ENCODE peak calls at places on chromosomes 5 and 9, in nine cellular contexts. R is uterus, H is Calu3, L is brain microvascular endothelial cell, W is IMR-90, N is heart right ventricle, D is astrocyte, Q is Panc1, Y is OCI-LY7. E is an unnamed sample.

GRCh38 chr9:114594136-114594535 is 6.6 kb downstream of the ATP6V1G1 start:
- DNase-seq in Y (no peak), L (no peak), W (no peak), H (no peak), R (no peak), N (no peak), D (no peak), Q (no peak), E (no peak)

GRCh38 chr5:113505181-113505580 is 8.3 kb upstream of the YTHDC2 start:
- DNase-seq in Y (no peak), H (no peak), D (peak), R (no peak), L (peak), N (no peak), Q (no peak), W (peak), E (no peak)

GRCh38 chr5:123487298-123487697 is 24.7 kb upstream of the CSNK1G3 start:
- DNase-seq in R (no peak), Y (no peak), Q (no peak), H (no peak), D (peak), W (peak), L (peak), N (no peak), E (no peak)

GRCh38 chr5:110751902-110752762 is 13.3 kb downstream of the SLC25A46 start:
- DNase-seq in W (peak), L (no peak), Y (no peak), Q (no peak), R (no peak), N (no peak), D (peak), H (no peak), E (no peak)

GRCh38 chr5:80989883-80990282 is 29.7 kb downstream of the RASGRF2 start:
- DNase-seq in H (no peak), Q (no peak), W (no peak), D (no peak), R (no peak), L (no peak), N (no peak), Y (no peak), E (no peak)

GRCh38 chr9:116944714-116945534 is 257.8 kb downstream of the TRIM32 start:
- DNase-seq in H (no peak), D (no peak), N (no peak), Y (no peak), R (no peak), Q (no peak), L (no peak), W (peak), E (no peak)

GRCh38 chr9:128503870-128504269 is 649 bp upstream of the GLE1 start:
- DNase-seq in D (peak), Q (no peak), H (peak), R (peak), L (peak), W (no peak), Y (no peak), N (peak), E (peak)

GRCh38 chr5:149439899-149440655 is 61.0 kb upstream of the IL17B start:
- DNase-seq in Y (no peak), W (peak), H (peak), N (no peak), R (peak), D (peak), Q (no peak), L (no peak), E (no peak)

GRCh38 chr9:127163409-127163808 is 41.0 kb upstream of the ANGPTL2 start:
- DNase-seq in R (peak), L (peak), Q (no peak), N (no peak), D (peak), W (peak), Y (peak), H (no peak), E (peak)

GRCh38 chr9:137083418-137084004 is 3.3 kb upstream of the MAN1B1 start:
- DNase-seq in R (peak), D (peak), W (peak), N (no peak), L (peak), Q (peak), H (peak), Y (no peak), E (peak)

GRCh38 chr9:131977074-131977838 is 102.4 kb downstream of the MED27 start:
- DNase-seq in R (no peak), N (no peak), Q (no peak), Y (no peak), L (no peak), H (no peak), W (no peak), D (no peak), E (peak)

GRCh38 chr9:2281803-2282185 is 266.6 kb downstream of the SMARCA2 start:
- DNase-seq in L (peak), Y (no peak), N (no peak), D (peak), Q (no peak), W (peak), H (no peak), R (no peak), E (no peak)

GRCh38 chr9:34558911-34559615 is 30.5 kb downstream of the CNTFR start:
- DNase-seq in N (no peak), R (no peak), W (no peak), Y (no peak), Q (no peak), D (no peak), H (no peak), L (no peak), E (no peak)

GRCh38 chr5:1140188-1140817 is 28.4 kb upstream of the SLC12A7 start:
- DNase-seq in Y (peak), L (no peak), Q (peak), D (peak), R (peak), N (peak), H (peak), W (peak), E (peak)

GRCh38 chr9:31023793-31024192 is 1360.7 kb upstream of the ACO1 start:
- DNase-seq in L (no peak), R (no peak), H (no peak), W (no peak), Q (no peak), D (no peak), Y (no peak), N (no peak), E (no peak)

GRCh38 chr9:107368696-107369095 is 85.6 kb downstream of the RAD23B start:
- DNase-seq in H (no peak), W (no peak), Q (no peak), R (no peak), Y (no peak), D (no peak), N (no peak), L (no peak), E (no peak)

GRCh38 chr5:78984611-78985406 is at the start of gene ARSB:
- DNase-seq in Q (peak), H (peak), N (peak), R (peak), L (peak), W (peak), Y (peak), D (peak), E (peak)

GRCh38 chr9:114155967-114156294 is 594 bp downstream of the COL27A1 start:
- DNase-seq in W (no peak), N (no peak), Y (no peak), Q (no peak), R (no peak), L (no peak), H (no peak), D (no peak), E (peak)

GRCh38 chr5:172595591-172596455 is 45.2 kb upstream of the NEURL1B start:
- DNase-seq in R (no peak), L (no peak), N (no peak), W (no peak), Q (no peak), Y (no peak), H (no peak), D (no peak), E (no peak)

GRCh38 chr9:127578627-127578951 is 33.5 kb upstream of the STXBP1 start:
- DNase-seq in L (no peak), Y (no peak), N (no peak), Q (no peak), H (no peak), D (no peak), W (no peak), R (no peak), E (no peak)

GRCh38 chr9:12973702-12974101 is 198.9 kb downstream of the LURAP1L start:
- DNase-seq in Q (no peak), L (no peak), R (no peak), D (peak), N (no peak), Y (no peak), W (no peak), H (no peak), E (no peak)

GRCh38 chr5:114790403-114790792 is 379.3 kb downstream of the TRIM36 start:
- DNase-seq in D (no peak), W (no peak), H (no peak), L (no peak), Y (no peak), Q (no peak), R (no peak), N (no peak), E (no peak)

GRCh38 chr9:99039388-99040182 is 65.3 kb upstream of the TGFBR1 start:
- DNase-seq in Y (peak), H (no peak), Q (no peak), D (no peak), L (no peak), W (peak), R (no peak), N (no peak), E (peak)

GRCh38 chr9:116494815-116495634 is 192.1 kb upstream of the TRIM32 start:
- DNase-seq in R (peak), L (no peak), W (no peak), D (no peak), Y (peak), Q (peak), N (no peak), H (peak), E (peak)

GRCh38 chr5:17105744-17106450 is 111.5 kb upstream of the BASP1 start:
- DNase-seq in R (no peak), Y (no peak), D (peak), N (no peak), Q (no peak), L (peak), H (no peak), W (peak), E (no peak)

GRCh38 chr5:23139338-23140171 is 286.4 kb upstream of the CDH12 start:
- DNase-seq in D (no peak), Q (no peak), R (no peak), H (no peak), W (peak), Y (peak), L (no peak), N (no peak), E (peak)

GRCh38 chr9:93250185-93250584 is 66.2 kb downstream of the WNK2 start:
- DNase-seq in H (no peak), L (no peak), N (no peak), D (no peak), Y (no peak), Q (no peak), W (no peak), R (no peak), E (no peak)

GRCh38 chr9:121692606-121693505 is 41.4 kb downstream of the DAB2IP start:
- DNase-seq in N (no peak), Y (no peak), L (peak), R (no peak), H (peak), Q (no peak), W (peak), D (peak), E (peak)

GRCh38 chr5:72457491-72457890 is 49.7 kb downstream of the ZNF366 start:
- DNase-seq in Q (no peak), H (no peak), D (no peak), Y (no peak), W (no peak), L (no peak), N (no peak), R (no peak), E (no peak)

GRCh38 chr9:130328349-130328801 is 62.8 kb downstream of the HMCN2 start:
- DNase-seq in L (no peak), N (peak), W (peak), Y (no peak), H (no peak), Q (no peak), D (peak), R (peak), E (peak)

GRCh38 chr9:137198748-137199276 is 1.7 kb downstream of the TPRN start:
- DNase-seq in D (no peak), Y (no peak), N (no peak), W (no peak), R (no peak), H (no peak), Q (no peak), L (no peak), E (no peak)

GRCh38 chr5:96972599-96973334 is 36.9 kb downstream of the LNPEP start:
- DNase-seq in L (no peak), Y (peak), D (no peak), Q (no peak), H (no peak), N (no peak), W (no peak), R (no peak), E (no peak)

GRCh38 chr9:87443006-87443405 is 54.7 kb upstream of the DAPK1 start:
- DNase-seq in D (no peak), L (no peak), W (no peak), N (no peak), Q (no peak), R (no peak), Y (no peak), H (no peak), E (no peak)

GRCh38 chr9:4762889-4763521 is 22.0 kb upstream of the AK3 start:
- DNase-seq in L (peak), W (no peak), H (no peak), D (no peak), Q (no peak), R (peak), Y (no peak), N (peak), E (peak)

GRCh38 chr5:142368529-142368928 is 43.7 kb upstream of the SPRY4 start:
- DNase-seq in Y (no peak), H (no peak), D (no peak), Q (no peak), W (no peak), L (no peak), N (no peak), R (no peak), E (no peak)
- TF ChIP-seq CTCF in Y (no peak), H (no peak), D (no peak), Q (no peak), W (no peak), L (no peak), N (no peak), R (no peak), E (no peak)

GRCh38 chr9:37669232-37669631 is 18.5 kb downstream of the FRMPD1 start:
- DNase-seq in N (no peak), L (no peak), Y (no peak), W (no peak), Q (no peak), R (no peak), D (no peak), H (no peak), E (no peak)

GRCh38 chr9:37663926-37664325 is 13.2 kb downstream of the FRMPD1 start:
- DNase-seq in Q (no peak), W (no peak), R (no peak), H (no peak), Y (no peak), L (no peak), N (no peak), D (no peak), E (no peak)

GRCh38 chr9:37667706-37668672 is 17.2 kb downstream of the FRMPD1 start:
- DNase-seq in Y (no peak), R (no peak), L (no peak), Q (no peak), W (no peak), H (no peak), N (no peak), D (no peak), E (no peak)
- TF ChIP-seq CTCF in Y (no peak), R (no peak), L (peak), Q (no peak), W (no peak), H (no peak), N (no peak), D (peak), E (no peak)

GRCh38 chr5:142703153-142703552 is 17.3 kb upstream of the FGF1 start:
- DNase-seq in H (no peak), L (no peak), R (no peak), N (no peak), D (no peak), Q (no peak), W (no peak), Y (no peak), E (no peak)
- TF ChIP-seq CTCF in H (no peak), L (no peak), R (no peak), N (no peak), D (no peak), Q (no peak), W (no peak), Y (no peak), E (no peak)

GRCh38 chr9:104025109-104025508 is 69.0 kb upstream of the SMC2 start:
- DNase-seq in N (no peak), Q (no peak), H (no peak), W (no peak), Y (no peak), L (no peak), R (no peak), D (no peak), E (no peak)

GRCh38 chr9:104028827-104029226 is 65.3 kb upstream of the SMC2 start:
- DNase-seq in R (no peak), Y (no peak), D (no peak), N (no peak), L (no peak), H (no peak), Q (no peak), W (no peak), E (no peak)

GRCh38 chr9:104027295-104027694 is 66.8 kb upstream of the SMC2 start:
- DNase-seq in R (no peak), D (no peak), W (no peak), N (no peak), H (no peak), L (no peak), Q (no peak), Y (peak), E (peak)

DNA sequence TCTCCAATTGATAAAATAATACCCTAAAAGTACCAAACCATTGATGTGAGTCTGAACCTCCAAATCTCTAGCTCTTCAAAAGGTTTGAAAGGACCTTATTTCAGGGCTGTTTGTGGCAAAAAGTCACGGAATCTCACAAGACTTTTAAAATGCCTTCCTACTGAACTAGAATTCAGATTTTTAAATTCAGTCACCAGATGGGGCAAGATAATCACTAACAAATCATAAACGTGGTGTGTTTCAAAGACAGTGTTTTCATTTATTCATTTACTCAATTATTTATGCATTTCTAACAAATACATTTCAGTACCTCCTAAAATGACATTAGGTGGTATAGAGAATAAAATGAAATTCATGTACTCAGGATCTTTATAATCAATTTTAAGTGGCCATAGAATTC is 68.2 kb upstream of the SMC2 start:
- DNase-seq in R (no peak), N (no peak), D (no peak), W (peak), Q (no peak), Y (no peak), L (no peak), H (no peak), E (no peak)
- TF ChIP-seq CTCF in R (peak), N (no peak), D (no peak), W (peak), Q (no peak), Y (peak), L (no peak), H (no peak), E (no peak)

GRCh38 chr5:170633235-170634041 is 129.6 kb downstream of the KCNIP1 start:
- DNase-seq in R (peak), H (peak), D (peak), L (peak), Q (peak), Y (no peak), W (peak), N (peak), E (peak)
- TF ChIP-seq CTCF in R (no peak), H (no peak), D (no peak), L (no peak), Q (peak), Y (peak), W (no peak), N (peak), E (no peak)

GRCh38 chr9:101705135-101705661 is 33.2 kb downstream of the GRIN3A start:
- DNase-seq in Q (no peak), Y (no peak), N (peak), H (peak), W (no peak), D (no peak), R (no peak), L (no peak), E (no peak)
- TF ChIP-seq CTCF in Q (peak), Y (no peak), N (no peak), H (no peak), W (no peak), D (no peak), R (no peak), L (peak), E (no peak)

GRCh38 chr5:15510816-15511215 is 10.8 kb downstream of the FBXL7 start:
- DNase-seq in N (no peak), L (no peak), Q (no peak), R (no peak), W (peak), H (no peak), Y (no peak), D (no peak), E (no peak)

GRCh38 chr5:15510092-15510491 is 10.1 kb downstream of the FBXL7 start:
- DNase-seq in D (peak), N (no peak), Y (no peak), W (peak), H (no peak), R (no peak), L (no peak), Q (no peak), E (no peak)

GRCh38 chr5:15516486-15516885 is 16.5 kb downstream of the FBXL7 start:
- DNase-seq in R (no peak), Q (no peak), H (no peak), L (no peak), Y (no peak), D (no peak), W (no peak), N (no peak), E (peak)

GRCh38 chr5:15515229-15515628 is 15.2 kb downstream of the FBXL7 start:
- DNase-seq in Q (no peak), R (no peak), D (no peak), Y (no peak), H (no peak), N (no peak), L (no peak), W (no peak), E (no peak)

GRCh38 chr5:15513379-15513778 is 13.4 kb downstream of the FBXL7 start:
- DNase-seq in N (no peak), D (no peak), R (no peak), W (no peak), Q (no peak), L (no peak), H (no peak), Y (no peak), E (no peak)
- TF ChIP-seq CTCF in N (no peak), D (no peak), R (no peak), W (no peak), Q (no peak), L (no peak), H (no peak), Y (no peak), E (no peak)

DNA sequence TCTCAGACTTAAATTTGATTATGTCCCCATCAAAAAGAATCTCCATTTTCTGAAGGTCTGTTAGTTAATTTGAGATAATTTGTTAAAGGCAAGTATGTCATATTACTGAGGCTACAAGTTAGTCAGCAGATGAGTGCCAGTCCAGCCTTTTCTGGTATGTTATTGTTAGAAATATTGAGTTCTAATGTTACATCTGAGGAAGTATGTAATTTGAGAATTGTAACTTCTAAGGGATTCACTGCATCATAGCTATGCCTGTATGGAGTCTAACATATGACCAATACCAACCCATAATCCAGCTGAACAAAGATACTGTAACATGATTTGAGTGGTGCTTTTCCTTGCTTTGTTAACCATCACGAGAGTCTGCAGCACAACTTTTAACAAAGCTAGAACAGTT is 13.9 kb downstream of the SLC23A1 start:
- DNase-seq in R (no peak), W (peak), H (no peak), Y (no peak), N (no peak), D (peak), L (peak), Q (no peak), E (no peak)
- TF ChIP-seq CTCF in R (no peak), W (no peak), H (no peak), Y (no peak), N (no peak), D (no peak), L (no peak), Q (no peak), E (no peak)

DNA sequence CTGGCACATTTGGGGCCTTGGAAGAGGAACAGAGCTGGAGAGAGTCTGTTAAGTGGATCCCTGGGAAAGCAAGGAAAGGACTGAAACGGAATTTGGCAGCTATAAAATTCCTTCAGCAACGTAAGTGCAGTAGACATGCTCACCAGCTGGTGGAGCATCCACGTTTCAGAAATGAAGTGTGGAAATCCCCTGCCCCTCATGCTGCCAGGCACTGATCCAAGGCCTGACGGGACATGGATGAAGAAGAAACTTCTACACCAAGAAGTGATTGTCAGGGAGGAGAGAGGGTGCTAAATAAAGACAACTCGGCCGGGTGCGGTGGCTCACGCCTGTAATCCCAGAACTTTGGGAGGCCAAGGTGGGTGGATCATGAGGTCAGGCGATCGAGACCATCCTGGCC is 209.3 kb downstream of the ROR2 start:
- DNase-seq in D (peak), H (no peak), W (peak), Y (no peak), R (peak), N (no peak), L (peak), Q (no peak), E (no peak)
- TF ChIP-seq CTCF in D (no peak), H (no peak), W (peak), Y (no peak), R (peak), N (no peak), L (peak), Q (no peak), E (no peak)